ENCODE peak calls at places on chromosome 17, in five cellular contexts. O is nephron progenitor cell; D is fibroblast of pulmonary artery; R is mucosa of gallbladder; P is T-helper 2 cell treated with Interferon-gamma antibody and Interleukin-4, amounts not matched to agents 5 μg/mL and 100 μg/mL, for 36 hours. A is an unnamed sample.

GRCh38 chr17:37461668-37462067 is 28.0 kb upstream of the DUSP14 start:
- DNase-seq in O (no peak), D (no peak), R (no peak), P (peak), A (no peak)

GRCh38 chr17:6591599-6592158 is 35.3 kb upstream of the PITPNM3 start:
- DNase-seq in O (no peak), D (peak), R (no peak), P (no peak), A (no peak)

GRCh38 chr17:38879878-38880727 is 10.2 kb downstream of the LASP1 start:
- DNase-seq in O (peak), D (peak), R (no peak), P (no peak), A (peak)

GRCh38 chr17:54967621-54968258 is 714 bp downstream of the COX11 start:
- DNase-seq in O (no peak), D (no peak), R (no peak), P (peak), A (no peak)

GRCh38 chr17:40022961-40023541 is 7.8 kb downstream of the CSF3 start:
- DNase-seq in O (no peak), D (no peak), R (no peak), P (no peak), A (peak)

GRCh38 chr17:27495460-27495859 is 39.2 kb downstream of the KSR1 start:
- DNase-seq in O (peak), D (no peak), R (no peak), P (no peak), A (no peak)

GRCh38 chr17:30550512-30551273 is 73.5 kb downstream of the GOSR1 start:
- DNase-seq in O (no peak), D (peak), R (no peak), P (no peak), A (peak)

GRCh38 chr17:76492989-76493501 is 8.2 kb downstream of the RHBDF2 start:
- DNase-seq in O (no peak), D (peak), R (peak), P (peak), A (peak)

GRCh38 chr17:63774141-63774981 is at the start of gene DDX42:
- DNase-seq in O (peak), D (peak), R (peak), P (no peak), A (peak)

GRCh38 chr17:77609553-77610517 is 348.7 kb upstream of the TNRC6C start:
- DNase-seq in O (no peak), D (no peak), R (no peak), P (peak), A (no peak)

GRCh38 chr17:29584452-29585079 is 4.9 kb downstream of the GIT1 start:
- DNase-seq in O (peak), D (no peak), R (no peak), P (no peak), A (peak)

GRCh38 chr17:72387969-72388368 is 267.1 kb downstream of the SOX9 start:
- DNase-seq in O (no peak), D (no peak), R (no peak), P (no peak), A (no peak)

GRCh38 chr17:63514974-63515373 is 8.2 kb upstream of the KCNH6 start:
- DNase-seq in O (no peak), D (no peak), R (no peak), P (no peak), A (no peak)

GRCh38 chr17:8237175-8237574 is 10.7 kb downstream of the CTC1 start:
- DNase-seq in O (no peak), D (no peak), R (peak), P (no peak), A (no peak)

GRCh38 chr17:1216209-1216937 is 36.6 kb upstream of the ABR start:
- DNase-seq in O (no peak), D (no peak), R (no peak), P (no peak), A (no peak)

GRCh38 chr17:28574536-28574935 is 2.2 kb downstream of the ALDOC start:
- DNase-seq in O (no peak), D (no peak), R (no peak), P (no peak), A (no peak)

GRCh38 chr17:332023-332422 is 20.6 kb downstream of the RPH3AL start:
- DNase-seq in O (no peak), D (no peak), R (no peak), P (no peak), A (no peak)

GRCh38 chr17:27649929-27650328 is 18.9 kb downstream of the LGALS9 start:
- DNase-seq in O (no peak), D (no peak), R (peak), P (no peak), A (peak)

GRCh38 chr17:79338589-79338988 is 264.0 kb downstream of the ENGASE start:
- DNase-seq in O (no peak), D (no peak), R (no peak), P (no peak), A (no peak)

GRCh38 chr17:46820592-46821450 is 2.3 kb upstream of the WNT3 start:
- DNase-seq in O (no peak), D (no peak), R (no peak), P (no peak), A (no peak)

GRCh38 chr17:2647961-2648360 is 54.5 kb downstream of the PAFAH1B1 start:
- DNase-seq in O (no peak), D (no peak), R (no peak), P (no peak), A (no peak)

GRCh38 chr17:61476476-61477203 is 24.4 kb downstream of the TBX4 start:
- DNase-seq in O (no peak), D (no peak), R (no peak), P (no peak), A (no peak)

GRCh38 chr17:46876353-46876887 is 25.0 kb downstream of the WNT9B start:
- DNase-seq in O (peak), D (no peak), R (peak), P (no peak), A (no peak)

GRCh38 chr17:48579738-48580543 is 1.8 kb upstream of the HOXB4 start:
- DNase-seq in O (peak), D (no peak), R (no peak), P (no peak), A (no peak)

GRCh38 chr17:27481327-27481726 is 25.1 kb downstream of the KSR1 start:
- DNase-seq in O (no peak), D (no peak), R (no peak), P (peak), A (no peak)

GRCh38 chr17:7047566-7047965 is 3.7 kb upstream of the SLC16A11 start:
- DNase-seq in O (no peak), D (no peak), R (no peak), P (no peak), A (no peak)

GRCh38 chr17:35089846-35090193 is 26.3 kb upstream of the RFFL start:
- DNase-seq in O (no peak), D (peak), R (no peak), P (no peak), A (peak)

GRCh38 chr17:48282303-48282702 is 147.7 kb downstream of the SKAP1 start:
- DNase-seq in O (no peak), D (no peak), R (no peak), P (no peak), A (no peak)

GRCh38 chr17:73819440-73820395 is 175.5 kb upstream of the SDK2 start:
- DNase-seq in O (no peak), D (no peak), R (no peak), P (no peak), A (no peak)

GRCh38 chr17:47997595-47997994 is 26.7 kb downstream of the CDK5RAP3 start:
- DNase-seq in O (no peak), D (no peak), R (no peak), P (no peak), A (no peak)

GRCh38 chr17:29867643-29868181 is 62.3 kb downstream of the SSH2 start:
- DNase-seq in O (no peak), D (no peak), R (no peak), P (no peak), A (no peak)

GRCh38 chr17:81253358-81254131 is 14.4 kb downstream of the NDUFAF8 start:
- DNase-seq in O (peak), D (peak), R (peak), P (peak), A (peak)

GRCh38 chr17:63497708-63498483 is 21.0 kb downstream of the ACE start:
- DNase-seq in O (peak), D (no peak), R (no peak), P (no peak), A (peak)

GRCh38 chr17:14205992-14206461 is 30.6 kb downstream of the CDRT15 start:
- DNase-seq in O (no peak), D (no peak), R (peak), P (no peak), A (peak)

GRCh38 chr17:82370471-82371332 is 863 bp upstream of the UTS2R start:
- DNase-seq in O (no peak), D (no peak), R (no peak), P (peak), A (peak)

GRCh38 chr17:82073446-82073845 is 7.8 kb upstream of the DUS1L start:
- DNase-seq in O (no peak), D (no peak), R (no peak), P (no peak), A (no peak)

GRCh38 chr17:17669851-17670232 is 11.4 kb upstream of the RAI1 start:
- DNase-seq in O (no peak), D (no peak), R (no peak), P (no peak), A (no peak)

A was measured in right cardiac atrium.